ENCODE peak calls at places on chromosomes 13 and 19, in ten cellular contexts. T is NCI-H2171 treated with DMSO at 0.1 percent for 48 hours; H is fibroblast of mammary gland; J is left ventricle myocardium inferior; G is GF-D8; Q is central memory CD4-positive, alpha-beta T cell; Z is mesendoderm; U is progenitor cell of endocrine pancreas; R is stimulated activated CD8-positive, alpha-beta memory T cell treated with anti-CD3 and anti-CD28 coated beads, Interleukin-4, amount 100 ng/mL, for 24 hours; X is KG1. S is an unnamed sample.

GRCh38 chr19:18021121-18021755 is 13.3 kb downstream of the ARRDC2 start:
- DNase-seq in H (peak), T (no peak), Z (no peak), Q (peak), J (peak), R (peak), G (no peak), X (no peak), U (no peak), S (peak)

GRCh38 chr19:18633321-18633720 is 3.5 kb upstream of the KLHL26 start:
- DNase-seq in J (no peak), Z (no peak), G (no peak), Q (no peak), X (no peak), R (no peak), U (no peak), T (peak), H (no peak), S (no peak)

GRCh38 chr13:84405286-84405685 is 523.0 kb upstream of the SLITRK1 start:
- DNase-seq in X (no peak), Q (no peak), U (no peak), T (no peak), H (peak), R (no peak), J (no peak), Z (no peak), G (no peak), S (peak)

GRCh38 chr13:29654807-29655547 is 59.5 kb upstream of the SLC7A1 start:
- DNase-seq in Q (no peak), U (no peak), J (no peak), G (no peak), Z (no peak), R (no peak), T (no peak), X (no peak), H (peak), S (no peak)

GRCh38 chr19:52527954-52528326 is 472 bp downstream of the ZNF808 start:
- DNase-seq in J (no peak), G (no peak), Q (no peak), X (no peak), H (peak), Z (peak), R (no peak), U (no peak), T (no peak), S (peak)

GRCh38 chr19:3656073-3656746 is 29.6 kb upstream of the CACTIN start:
- DNase-seq in J (no peak), T (peak), Z (no peak), X (no peak), H (peak), Q (no peak), R (no peak), U (no peak), G (no peak), S (peak)

GRCh38 chr19:46296722-46297431 is at the start of gene HIF3A:
- DNase-seq in R (no peak), H (peak), Q (no peak), T (peak), U (peak), G (no peak), Z (peak), J (peak), X (no peak), S (peak)

GRCh38 chr19:1590641-1591397 is 1.8 kb downstream of the MBD3 start:
- DNase-seq in R (no peak), H (peak), J (no peak), U (no peak), T (peak), G (no peak), Z (peak), X (peak), Q (peak), S (no peak)

GRCh38 chr13:111174377-111174776 is 59.3 kb downstream of the ARHGEF7 start:
- DNase-seq in Z (no peak), X (no peak), Q (no peak), G (no peak), T (no peak), H (no peak), U (no peak), R (no peak), J (no peak), S (no peak)

GRCh38 chr19:30757836-30758617 is 385.8 kb downstream of the ZNF536 start:
- DNase-seq in J (no peak), U (no peak), Z (no peak), R (no peak), Q (no peak), T (no peak), G (no peak), X (no peak), H (no peak), S (no peak)

GRCh38 chr19:11364935-11365334 is 9.5 kb upstream of the SWSAP1 start:
- DNase-seq in U (no peak), Q (no peak), Z (no peak), J (no peak), X (no peak), H (no peak), G (no peak), R (no peak), T (no peak), S (no peak)

GRCh38 chr19:38543807-38544568 is 73.8 kb downstream of the MAP4K1 start:
- DNase-seq in R (no peak), X (no peak), H (peak), Q (no peak), J (peak), T (no peak), U (no peak), Z (peak), G (no peak), S (peak)

GRCh38 chr19:29724102-29724641 is 9.1 kb upstream of the C19orf12 start:
- DNase-seq in H (no peak), T (no peak), J (no peak), X (peak), R (peak), G (peak), Z (peak), Q (no peak), U (no peak), S (peak)

GRCh38 chr19:23943411-23943810 is 28.7 kb downstream of the ZNF726 start:
- DNase-seq in G (no peak), U (no peak), H (no peak), T (no peak), Z (no peak), X (no peak), R (no peak), Q (no peak), J (no peak), S (no peak)

GRCh38 chr13:99717959-99718674 is 216.8 kb downstream of the TM9SF2 start:
- DNase-seq in J (no peak), X (no peak), H (no peak), U (no peak), R (no peak), Z (peak), G (no peak), Q (no peak), T (no peak), S (no peak)

GRCh38 chr13:49828452-49828851 is 36.0 kb upstream of the KPNA3 start:
- DNase-seq in J (no peak), H (no peak), R (no peak), X (no peak), Q (no peak), T (peak), G (peak), Z (peak), U (no peak), S (no peak)

GRCh38 chr13:24033527-24034302 is 126.8 kb upstream of the SPATA13 start:
- DNase-seq in Z (no peak), G (no peak), Q (no peak), U (no peak), R (no peak), T (no peak), H (peak), X (no peak), J (no peak), S (peak)

GRCh38 chr13:28022848-28023518 is 34.5 kb upstream of the URAD start:
- DNase-seq in G (no peak), R (no peak), U (no peak), H (no peak), X (no peak), T (no peak), J (no peak), Q (no peak), Z (peak), S (no peak)

GRCh38 chr13:45238945-45239795 is 38.3 kb upstream of the KCTD4 start:
- DNase-seq in X (no peak), R (no peak), Q (no peak), T (no peak), J (no peak), Z (no peak), H (peak), U (no peak), G (no peak), S (peak)

GRCh38 chr13:105165449-105166125 is 1369.9 kb downstream of the EFNB2 start:
- DNase-seq in Z (no peak), G (no peak), X (no peak), R (no peak), H (no peak), Q (no peak), U (no peak), T (no peak), J (no peak), S (no peak)

GRCh38 chr13:29888306-29888705 is 37.9 kb upstream of the UBL3 start:
- DNase-seq in J (no peak), H (peak), X (no peak), U (no peak), T (no peak), Q (no peak), Z (no peak), G (no peak), R (no peak), S (peak)

GRCh38 chr13:41568990-41569387 is 111.6 kb downstream of the RGCC start:
- DNase-seq in G (no peak), U (no peak), H (peak), R (no peak), Z (no peak), J (no peak), X (no peak), Q (no peak), T (no peak), S (peak)

S was measured in amniotic epithelial cell.